ENCODE peak calls at places on chromosomes 11 and 22, in nine cellular contexts. T is GM19239; A is CD8-positive, alpha-beta T cell; Y is DND-41; Z is nephron progenitor cell; P is GM03348; C is EH; W is NCI-H1436 treated with DMSO at 0.1 percent for 48 hours; B is fibroblast of the aortic adventitia. O is an unnamed sample.

GRCh38 chr11:79610678-79611077 is 169.8 kb upstream of the TENM4 start:
- DNase-seq in T (no peak), A (no peak), Y (no peak), Z (no peak), P (no peak), C (no peak), W (no peak), B (no peak), O (no peak)

GRCh38 chr11:8059030-8059429 is 22.0 kb upstream of the TUB start:
- DNase-seq in T (no peak), A (no peak), Y (no peak), Z (no peak), P (no peak), C (no peak), W (no peak), B (no peak), O (no peak)

GRCh38 chr22:43829448-43829821 is 17.3 kb upstream of the EFCAB6 start:
- DNase-seq in T (no peak), A (no peak), Y (no peak), Z (no peak), P (peak), C (no peak), W (no peak), B (no peak), O (no peak)

GRCh38 chr22:48070083-48070482 is 1307.6 kb downstream of the TBC1D22A start:
- DNase-seq in T (no peak), A (no peak), Y (no peak), Z (no peak), P (no peak), C (no peak), W (no peak), B (no peak), O (no peak)

GRCh38 chr11:75576445-75577049 is 14.5 kb downstream of the SERPINH1 start:
- DNase-seq in T (peak), A (no peak), Y (no peak), Z (no peak), P (peak), C (peak), W (no peak), B (peak), O (no peak)

GRCh38 chr11:93236741-93237675 is 39.2 kb upstream of the SLC36A4 start:
- DNase-seq in T (no peak), A (no peak), Y (peak), Z (peak), P (peak), C (peak), W (peak), B (peak), O (peak)

GRCh38 chr11:18310800-18311340 is 11.1 kb downstream of the HPS5 start:
- DNase-seq in T (no peak), A (no peak), Y (no peak), Z (no peak), P (no peak), C (peak), W (no peak), B (no peak), O (no peak)

GRCh38 chr11:69308936-69309799 is 15.2 kb downstream of the MYEOV start:
- DNase-seq in T (no peak), A (no peak), Y (no peak), Z (no peak), P (no peak), C (no peak), W (no peak), B (no peak), O (no peak)

GRCh38 chr11:294795-295194 is 4.5 kb downstream of the IFITM5 start:
- DNase-seq in T (no peak), A (no peak), Y (no peak), Z (no peak), P (no peak), C (no peak), W (no peak), B (no peak), O (no peak)

GRCh38 chr11:126989942-126990715 is 10.4 kb downstream of the KIRREL3 start:
- DNase-seq in T (peak), A (peak), Y (peak), Z (peak), P (peak), C (peak), W (peak), B (peak), O (peak)

GRCh38 chr11:19592842-19593241 is 119.8 kb upstream of the NAV2 start:
- DNase-seq in T (no peak), A (no peak), Y (no peak), Z (no peak), P (no peak), C (no peak), W (no peak), B (no peak), O (no peak)

GRCh38 chr11:129326921-129327320 is 48.7 kb upstream of the BARX2 start:
- DNase-seq in T (no peak), A (no peak), Y (no peak), Z (no peak), P (no peak), C (no peak), W (no peak), B (no peak), O (no peak)

GRCh38 chr11:130025371-130025770 is 22.7 kb upstream of the PRDM10 start:
- DNase-seq in T (no peak), A (no peak), Y (no peak), Z (no peak), P (no peak), C (no peak), W (no peak), B (no peak), O (no peak)

GRCh38 chr22:38716271-38716670 is 10.5 kb downstream of the GTPBP1 start:
- DNase-seq in T (no peak), A (no peak), Y (no peak), Z (no peak), P (no peak), C (no peak), W (no peak), B (no peak), O (no peak)

GRCh38 chr11:126024143-126024542 is 38.5 kb downstream of the CDON start:
- DNase-seq in T (no peak), A (no peak), Y (no peak), Z (no peak), P (no peak), C (no peak), W (no peak), B (no peak), O (no peak)

GRCh38 chr22:50317178-50317577 is 9.6 kb downstream of the DENND6B start:
- DNase-seq in T (no peak), A (no peak), Y (no peak), Z (no peak), P (no peak), C (no peak), W (no peak), B (no peak), O (no peak)

GRCh38 chr22:42396621-42397331 is 35.4 kb downstream of the NFAM1 start:
- DNase-seq in T (no peak), A (no peak), Y (no peak), Z (no peak), P (no peak), C (no peak), W (no peak), B (no peak), O (no peak)

GRCh38 chr11:3091081-3091845 is 34.0 kb upstream of the CARS1 start:
- DNase-seq in T (no peak), A (no peak), Y (peak), Z (no peak), P (peak), C (no peak), W (no peak), B (no peak), O (no peak)

GRCh38 chr11:35964846-35965245 is 21.0 kb downstream of the LDLRAD3 start:
- DNase-seq in T (no peak), A (no peak), Y (no peak), Z (no peak), P (no peak), C (peak), W (no peak), B (no peak), O (no peak)

GRCh38 chr11:10294289-10294953 is 402 bp upstream of the SBF2 start:
- DNase-seq in T (no peak), A (no peak), Y (no peak), Z (peak), P (peak), C (peak), W (no peak), B (peak), O (no peak)

GRCh38 chr22:22450343-22450839 is 58.2 kb downstream of the ZNF280B start:
- DNase-seq in T (peak), A (no peak), Y (no peak), Z (no peak), P (no peak), C (no peak), W (no peak), B (no peak), O (no peak)

GRCh38 chr22:40418366-40419201 is 48.2 kb downstream of the SGSM3 start:
- DNase-seq in T (no peak), A (no peak), Y (peak), Z (peak), P (no peak), C (no peak), W (no peak), B (no peak), O (no peak)

GRCh38 chr11:7511405-7511804 is 2.4 kb upstream of the PPFIBP2 start:
- DNase-seq in T (no peak), A (no peak), Y (no peak), Z (no peak), P (no peak), C (no peak), W (no peak), B (peak), O (no peak)

O was measured in Jurkat, Clone E6-1.